ENCODE peak calls at places on chromosomes 13 and 19, in seven cellular contexts. Q is fibroblast of lung, Z is AG04450, N is tibial artery, T is cardiac muscle cell, I is mucosa of descending colon, P is AG10803. W is an unnamed sample.

GRCh38 chr13:111177081-111177711 is 62.1 kb downstream of the ARHGEF7 start:
- DNase-seq in Z (no peak), I (peak; percentile 42), N (peak; percentile 88), Q (peak; percentile 86), P (peak; percentile 30), T (peak; percentile 19), W (no peak)

GRCh38 chr19:7139095-7139494 is 69.6 kb downstream of the ZNF557 start:
- DNase-seq in I (no peak), N (peak; percentile 7), T (no peak), Q (no peak), P (no peak), Z (no peak), W (no peak)

GRCh38 chr13:50344717-50345116 is 329.5 kb downstream of the KCNRG start:
- DNase-seq in Q (no peak), P (no peak), N (no peak), Z (no peak), I (no peak), T (no peak), W (no peak)

GRCh38 chr13:33678906-33679657 is 138.9 kb upstream of the RFC3 start:
- DNase-seq in T (no peak), I (peak; percentile 55), Z (no peak), P (peak; percentile 81), N (no peak), Q (peak; percentile 84), W (peak; percentile 35)

GRCh38 chr19:14375582-14376291 is 5.5 kb upstream of the ADGRE5 start:
- DNase-seq in I (no peak), P (peak; percentile 37), Z (no peak), T (peak; percentile 72), Q (no peak), N (peak; percentile 81), W (no peak)

GRCh38 chr19:29247912-29248311 is 35.0 kb upstream of the UQCRFS1 start:
- DNase-seq in N (peak; percentile 43), Q (no peak), P (no peak), I (no peak), T (no peak), Z (no peak), W (no peak)

GRCh38 chr19:14367016-14367415 is 14.2 kb upstream of the ADGRE5 start:
- DNase-seq in P (no peak), N (no peak), I (no peak), T (no peak), Q (no peak), Z (no peak), W (no peak)

GRCh38 chr19:30135358-30135757 is 193.3 kb downstream of the URI1 start:
- DNase-seq in Q (no peak), Z (no peak), I (no peak), P (no peak), T (no peak), N (peak; percentile 43), W (no peak)

GRCh38 chr19:30792561-30793505 is 420.6 kb downstream of the ZNF536 start:
- DNase-seq in I (no peak), T (no peak), Q (no peak), N (no peak), Z (no peak), P (no peak), W (no peak)

GRCh38 chr13:107374038-107374437 is 806.1 kb upstream of the ARGLU1 start:
- DNase-seq in T (no peak), Q (peak; percentile 72), Z (no peak), I (no peak), N (no peak), P (no peak), W (no peak)

GRCh38 chr13:93268327-93269028 is 41.9 kb downstream of the GPC6 start:
- DNase-seq in P (no peak), T (no peak), N (no peak), I (no peak), Z (no peak), Q (no peak), W (no peak)

GRCh38 chr19:30669329-30670010 is 297.3 kb downstream of the ZNF536 start:
- DNase-seq in T (peak; percentile 76), Q (peak; percentile 13), I (peak; percentile 74), Z (no peak), P (peak; percentile 44), N (no peak), W (no peak)

GRCh38 chr19:45254044-45254531 is 3.0 kb downstream of the MARK4 start:
- DNase-seq in I (no peak), Z (no peak), P (no peak), T (no peak), N (no peak), Q (no peak), W (no peak)

GRCh38 chr13:105202384-105202783 is 1333.1 kb downstream of the EFNB2 start:
- DNase-seq in N (no peak), Z (no peak), P (no peak), I (peak; percentile 4), T (peak; percentile 73), Q (peak; percentile 66), W (no peak)

GRCh38 chr13:51453959-51454703 is 1.3 kb upstream of the INTS6 start:
- DNase-seq in I (peak; percentile 51), Q (peak; percentile 33), T (peak; percentile 32), P (peak; percentile 8), N (no peak), Z (no peak), W (no peak)

GRCh38 chr19:46821512-46822359 is 28.9 kb downstream of the AP2S1 start:
- DNase-seq in N (no peak), Q (no peak), P (no peak), I (peak; percentile 39), T (no peak), Z (no peak), W (no peak)

GRCh38 chr13:40787062-40787461 is 2.3 kb upstream of the SLC25A15 start:
- DNase-seq in Q (peak; percentile 72), P (peak; percentile 34), T (no peak), I (no peak), Z (peak; percentile 79), N (no peak), W (no peak)

GRCh38 chr19:50719566-50719965 is at the start of gene SHANK1:
- DNase-seq in Z (no peak), N (no peak), P (peak; percentile 18), Q (no peak), I (no peak), T (peak; percentile 43), W (no peak)

GRCh38 chr19:38654478-38655079 is 7.1 kb downstream of the ACTN4 start:
- DNase-seq in Z (no peak), Q (peak; percentile 52), P (no peak), T (no peak), N (no peak), I (no peak), W (no peak)

GRCh38 chr13:113493315-113493951 is 2.9 kb upstream of the DCUN1D2 start:
- DNase-seq in Z (peak; percentile 89), N (no peak), P (peak; percentile 93), I (peak; percentile 47), Q (peak; percentile 97), T (no peak), W (peak; percentile 87)

GRCh38 chr13:84645196-84646071 is 763.2 kb upstream of the SLITRK1 start:
- DNase-seq in P (peak; percentile 88), I (no peak), Q (peak; percentile 92), N (no peak), Z (peak; percentile 26), T (no peak), W (peak; percentile 67)

GRCh38 chr13:50162001-50162400 is 146.8 kb downstream of the KCNRG start:
- DNase-seq in Q (no peak), I (no peak), Z (no peak), T (no peak), P (peak; percentile 26), N (no peak), W (no peak)

DNA sequence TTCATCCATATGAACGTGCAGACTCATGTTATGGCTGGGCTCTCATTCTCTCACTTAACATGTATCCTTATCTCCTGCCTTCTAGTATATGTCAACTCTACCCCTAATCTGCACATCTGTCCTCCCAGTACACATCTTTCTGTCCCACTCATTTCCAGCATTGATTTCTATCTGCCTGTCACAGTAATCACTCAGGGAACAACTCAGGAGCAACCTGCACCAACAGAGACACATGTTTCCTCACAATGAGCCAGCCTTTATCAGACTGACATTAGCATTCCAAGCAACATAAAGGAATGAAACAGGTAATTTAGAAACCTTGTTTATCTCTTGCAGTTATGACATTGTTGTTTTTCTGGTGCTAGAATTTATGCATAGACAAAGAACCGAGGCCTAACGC is 17.6 kb upstream of the SLC7A1 start:
- DNase-seq in I (no peak), Z (no peak), N (no peak), T (no peak), P (no peak), Q (no peak), W (no peak)
- H3K4me3 ChIP-seq in I (no peak overlapping the region), Z (no peak overlapping the region), N (no peak overlapping the region), T (no peak overlapping the region), P (no peak overlapping the region), Q (no peak overlapping the region), W (no peak overlapping the region)

GRCh38 chr19:18292460-18292809 is 11.0 kb upstream of the JUND start:
- DNase-seq in Q (no peak), N (no peak), Z (no peak), P (no peak), I (peak; percentile 60), T (no peak), W (no peak)
- TF ChIP-seq CTCF in Q (no peak), N (no peak), Z (no peak), P (no peak), I (no peak), T (no peak), W (no peak)

DNA sequence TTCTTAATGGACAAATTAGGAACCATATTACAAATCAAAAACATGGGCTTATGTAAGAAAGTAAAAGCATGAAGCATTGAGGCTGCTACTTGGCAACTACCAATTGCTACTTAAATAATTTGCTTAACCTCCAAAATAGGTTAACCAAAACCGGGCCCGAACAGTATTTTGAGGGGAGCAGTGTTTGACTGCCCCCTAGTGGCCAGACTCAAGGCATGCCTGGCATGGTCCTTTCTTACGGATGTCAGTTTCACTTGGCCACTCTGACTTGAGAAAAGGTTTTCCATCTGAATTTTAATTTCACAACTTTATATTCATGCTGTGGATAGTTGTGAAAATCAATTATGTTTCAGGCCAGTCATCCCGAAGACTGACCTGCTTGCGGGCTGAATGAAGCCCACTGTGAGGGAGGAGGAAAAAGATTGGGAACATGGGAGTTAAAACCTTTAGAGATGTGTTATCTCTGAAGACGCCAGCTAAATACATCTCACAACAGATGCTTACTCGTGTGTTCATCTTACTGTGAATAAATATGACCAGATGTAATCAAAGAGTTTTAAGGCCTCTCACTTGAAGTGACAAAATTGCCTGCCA is 2.9 kb downstream of the RXFP2 start:
- DNase-seq in N (peak; percentile 75), Z (peak; percentile 42), Q (peak; percentile 53), I (peak; percentile 73), T (peak; percentile 77), P (peak; percentile 80), W (peak; percentile 49)
- H3K4me3 ChIP-seq in N (no peak overlapping the region), Z (no peak overlapping the region), Q (no peak overlapping the region), I (no peak overlapping the region), T (no peak overlapping the region), P (no peak overlapping the region), W (no peak overlapping the region)

DNA sequence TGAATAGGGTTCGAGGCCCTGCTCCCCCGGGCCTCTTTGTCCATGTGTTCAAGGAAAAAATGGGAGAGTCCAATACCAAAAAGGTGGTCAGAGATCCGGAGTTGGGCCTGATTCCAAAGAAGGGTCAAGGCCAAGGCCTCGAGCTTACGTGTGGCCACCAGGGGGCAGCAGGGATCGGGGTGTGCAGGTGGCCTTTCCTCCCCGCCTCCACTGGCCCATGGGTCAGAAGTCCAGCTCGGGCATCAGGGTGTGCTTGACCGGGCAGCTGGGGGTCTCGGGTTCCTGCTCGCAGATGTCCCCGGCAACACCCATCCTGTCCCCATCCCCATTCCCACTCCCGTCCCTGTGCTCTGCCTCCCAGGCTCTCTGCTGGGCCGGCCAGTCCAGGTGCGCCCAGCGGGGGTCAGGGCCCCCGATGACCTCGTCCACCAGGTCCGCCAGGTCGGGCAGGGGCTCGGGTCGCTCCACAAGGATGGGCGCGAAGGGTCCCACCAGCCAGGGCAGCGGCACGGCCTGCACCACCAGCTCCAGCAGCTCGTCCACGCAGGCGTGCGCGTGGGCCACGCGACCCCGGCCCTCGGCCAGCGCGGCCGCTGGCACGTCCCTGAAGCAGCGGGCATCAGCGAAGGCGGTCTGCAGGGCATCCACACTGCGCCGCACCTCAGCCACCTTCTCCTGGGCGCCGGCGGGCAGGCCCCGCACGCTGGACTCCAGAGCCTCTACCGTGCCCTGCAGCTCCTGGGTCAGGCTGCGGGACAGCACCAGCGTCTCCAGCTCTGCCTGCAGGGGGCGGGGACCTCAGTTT is 5.2 kb upstream of the PLIN4 start:
- DNase-seq in Q (peak; percentile 12), T (peak; percentile 70), N (no peak), Z (no peak), I (peak; percentile 64), P (peak; percentile 21), W (no peak)
- TF ChIP-seq CTCF in Q (peak; percentile 46), T (peak; percentile 84), N (peak; percentile 27), Z (peak; percentile 63), I (peak; percentile 59), P (peak; percentile 68), W (peak; percentile 76)

W was measured in AG09309.